ENCODE peak calls at places on chromosomes 2 and 18, in nine cellular contexts. One of them, this sample, is unnamed.

GRCh38 chr18:26777316-26778053 is 88.0 kb downstream of the AQP4 start:
- DNase-seq in lower lobe of right lung: no peak
- DNase-seq in neural progenitor cell: peak
- DNase-seq in cardiac fibroblast: no peak
- DNase-seq in adrenal gland: no peak
- DNase-seq in psoas muscle: no peak
- DNase-seq in CD8-positive, alpha-beta T cell: no peak
- DNase-seq in tibial nerve: no peak
- DNase-seq in brain microvascular endothelial cell: no peak
- DNase-seq in this sample: no peak

GRCh38 chr2:15730545-15731212 is 139.0 kb downstream of the DDX1 start:
- DNase-seq in lower lobe of right lung: peak
- DNase-seq in neural progenitor cell: no peak
- DNase-seq in cardiac fibroblast: peak
- DNase-seq in adrenal gland: peak
- DNase-seq in psoas muscle: peak
- DNase-seq in CD8-positive, alpha-beta T cell: no peak
- DNase-seq in tibial nerve: peak
- DNase-seq in brain microvascular endothelial cell: peak
- DNase-seq in this sample: no peak

GRCh38 chr2:225010804-225011203 is 31.5 kb downstream of the DOCK10 start:
- DNase-seq in lower lobe of right lung: no peak
- DNase-seq in neural progenitor cell: no peak
- DNase-seq in cardiac fibroblast: peak
- DNase-seq in adrenal gland: peak
- DNase-seq in psoas muscle: no peak
- DNase-seq in CD8-positive, alpha-beta T cell: no peak
- DNase-seq in tibial nerve: no peak
- DNase-seq in brain microvascular endothelial cell: peak
- DNase-seq in this sample: no peak

GRCh38 chr2:11009866-11010265 is 98.1 kb downstream of the KCNF1 start:
- DNase-seq in lower lobe of right lung: no peak
- DNase-seq in neural progenitor cell: no peak
- DNase-seq in cardiac fibroblast: no peak
- DNase-seq in adrenal gland: no peak
- DNase-seq in psoas muscle: no peak
- DNase-seq in CD8-positive, alpha-beta T cell: no peak
- DNase-seq in tibial nerve: no peak
- DNase-seq in brain microvascular endothelial cell: no peak
- DNase-seq in this sample: no peak

GRCh38 chr2:233681534-233682099 is at the start of gene UGT1A7:
- DNase-seq in lower lobe of right lung: no peak
- DNase-seq in neural progenitor cell: no peak
- DNase-seq in cardiac fibroblast: no peak
- DNase-seq in adrenal gland: no peak
- DNase-seq in psoas muscle: no peak
- DNase-seq in CD8-positive, alpha-beta T cell: no peak
- DNase-seq in tibial nerve: no peak
- DNase-seq in brain microvascular endothelial cell: no peak
- DNase-seq in this sample: no peak

GRCh38 chr2:232315923-232316299 is 62.6 kb upstream of the ALPP start:
- DNase-seq in lower lobe of right lung: no peak
- DNase-seq in neural progenitor cell: no peak
- DNase-seq in cardiac fibroblast: no peak
- DNase-seq in adrenal gland: no peak
- DNase-seq in psoas muscle: peak
- DNase-seq in CD8-positive, alpha-beta T cell: no peak
- DNase-seq in tibial nerve: no peak
- DNase-seq in brain microvascular endothelial cell: no peak
- DNase-seq in this sample: no peak

GRCh38 chr2:97728091-97728596 is 14.8 kb downstream of the ZAP70 start:
- DNase-seq in lower lobe of right lung: no peak
- DNase-seq in neural progenitor cell: no peak
- DNase-seq in cardiac fibroblast: peak
- DNase-seq in adrenal gland: no peak
- DNase-seq in psoas muscle: no peak
- DNase-seq in CD8-positive, alpha-beta T cell: peak
- DNase-seq in tibial nerve: no peak
- DNase-seq in brain microvascular endothelial cell: no peak
- DNase-seq in this sample: no peak

GRCh38 chr18:59691046-59691395 is 6.2 kb downstream of the CCBE1 start:
- DNase-seq in lower lobe of right lung: no peak
- DNase-seq in neural progenitor cell: no peak
- DNase-seq in cardiac fibroblast: peak
- DNase-seq in adrenal gland: no peak
- DNase-seq in psoas muscle: no peak
- DNase-seq in CD8-positive, alpha-beta T cell: no peak
- DNase-seq in tibial nerve: no peak
- DNase-seq in brain microvascular endothelial cell: peak
- DNase-seq in this sample: no peak

GRCh38 chr2:97966545-97967215 is 29.1 kb downstream of the TMEM131 start:
- DNase-seq in lower lobe of right lung: no peak
- DNase-seq in neural progenitor cell: no peak
- DNase-seq in cardiac fibroblast: peak
- DNase-seq in adrenal gland: no peak
- DNase-seq in psoas muscle: no peak
- DNase-seq in CD8-positive, alpha-beta T cell: no peak
- DNase-seq in tibial nerve: no peak
- DNase-seq in brain microvascular endothelial cell: no peak
- DNase-seq in this sample: peak

GRCh38 chr2:19059076-19059475 is 299.3 kb downstream of the OSR1 start:
- DNase-seq in lower lobe of right lung: no peak
- DNase-seq in neural progenitor cell: peak
- DNase-seq in cardiac fibroblast: no peak
- DNase-seq in adrenal gland: no peak
- DNase-seq in psoas muscle: no peak
- DNase-seq in CD8-positive, alpha-beta T cell: no peak
- DNase-seq in tibial nerve: no peak
- DNase-seq in brain microvascular endothelial cell: no peak
- DNase-seq in this sample: no peak

GRCh38 chr2:17470855-17471641 is 47.2 kb downstream of the RAD51AP2 start:
- DNase-seq in lower lobe of right lung: no peak
- DNase-seq in neural progenitor cell: peak
- DNase-seq in cardiac fibroblast: peak
- DNase-seq in adrenal gland: no peak
- DNase-seq in psoas muscle: no peak
- DNase-seq in CD8-positive, alpha-beta T cell: no peak
- DNase-seq in tibial nerve: no peak
- DNase-seq in brain microvascular endothelial cell: peak
- DNase-seq in this sample: no peak
- TF ChIP-seq CTCF in lower lobe of right lung: no peak
- TF ChIP-seq CTCF in neural progenitor cell: peak
- TF ChIP-seq CTCF in cardiac fibroblast: peak
- TF ChIP-seq CTCF in adrenal gland: no peak
- TF ChIP-seq CTCF in psoas muscle: peak
- TF ChIP-seq CTCF in CD8-positive, alpha-beta T cell: no peak
- TF ChIP-seq CTCF in tibial nerve: no peak
- TF ChIP-seq CTCF in brain microvascular endothelial cell: peak
- TF ChIP-seq CTCF in this sample: peak

GRCh38 chr2:65130440-65131175 is 702 bp upstream of the RAB1A start:
- DNase-seq in lower lobe of right lung: no peak
- DNase-seq in neural progenitor cell: no peak
- DNase-seq in cardiac fibroblast: no peak
- DNase-seq in adrenal gland: no peak
- DNase-seq in psoas muscle: no peak
- DNase-seq in CD8-positive, alpha-beta T cell: no peak
- DNase-seq in tibial nerve: peak
- DNase-seq in brain microvascular endothelial cell: no peak
- DNase-seq in this sample: peak

GRCh38 chr2:65128297-65129190 is 1.4 kb downstream of the RAB1A start:
- DNase-seq in lower lobe of right lung: no peak
- DNase-seq in neural progenitor cell: no peak
- DNase-seq in cardiac fibroblast: peak
- DNase-seq in adrenal gland: peak
- DNase-seq in psoas muscle: no peak
- DNase-seq in CD8-positive, alpha-beta T cell: no peak
- DNase-seq in tibial nerve: peak
- DNase-seq in brain microvascular endothelial cell: peak
- DNase-seq in this sample: no peak

GRCh38 chr2:65133626-65134025 is 3.7 kb upstream of the RAB1A start:
- DNase-seq in lower lobe of right lung: no peak
- DNase-seq in neural progenitor cell: no peak
- DNase-seq in cardiac fibroblast: no peak
- DNase-seq in adrenal gland: no peak
- DNase-seq in psoas muscle: no peak
- DNase-seq in CD8-positive, alpha-beta T cell: no peak
- DNase-seq in tibial nerve: no peak
- DNase-seq in brain microvascular endothelial cell: no peak
- DNase-seq in this sample: no peak

GRCh38 chr2:65129276-65129612 is 662 bp downstream of the RAB1A start:
- DNase-seq in lower lobe of right lung: no peak
- DNase-seq in neural progenitor cell: no peak
- DNase-seq in cardiac fibroblast: no peak
- DNase-seq in adrenal gland: no peak
- DNase-seq in psoas muscle: no peak
- DNase-seq in CD8-positive, alpha-beta T cell: peak
- DNase-seq in tibial nerve: no peak
- DNase-seq in brain microvascular endothelial cell: no peak
- DNase-seq in this sample: no peak

DNA sequence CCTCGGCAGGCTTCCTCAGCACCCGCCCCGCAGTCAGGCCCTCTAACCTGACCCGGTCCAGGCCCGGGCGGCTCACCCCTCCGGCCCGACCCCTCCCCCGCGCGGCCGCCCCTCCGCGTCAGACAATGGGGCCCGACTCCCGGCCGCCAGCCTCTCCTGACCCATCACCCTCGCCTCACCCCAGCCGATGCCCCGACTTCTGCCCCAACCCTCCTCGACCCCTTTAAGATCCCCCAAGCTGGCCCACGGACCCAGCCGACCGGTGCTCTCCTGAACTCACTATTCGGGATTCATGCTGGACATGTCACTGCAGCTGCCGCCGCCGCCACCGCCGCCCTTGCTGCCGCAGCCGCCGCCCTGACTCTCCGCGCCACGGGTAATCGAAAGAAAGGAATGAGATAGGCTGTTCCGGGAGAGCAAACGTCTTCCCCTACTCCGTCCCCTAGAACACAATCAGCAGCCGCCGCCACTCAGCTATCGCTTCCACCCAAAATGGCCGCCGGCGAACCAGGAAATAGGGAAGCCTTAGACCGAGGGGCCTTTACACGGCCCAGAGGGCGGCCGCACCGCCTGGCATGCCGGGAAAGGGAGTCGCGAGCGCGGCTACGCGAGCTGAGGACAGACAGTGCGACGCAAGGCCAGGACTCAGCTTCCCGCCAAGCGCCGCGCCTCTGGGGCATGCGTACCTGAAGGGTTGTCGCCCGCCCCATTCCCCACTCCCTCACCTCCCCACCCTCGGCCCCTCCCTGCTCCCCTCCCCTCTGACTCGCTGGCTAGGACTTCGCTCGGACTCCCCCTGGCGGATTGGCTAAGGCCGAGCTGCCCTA is at the start of gene RAB1A:
- DNase-seq in lower lobe of right lung: peak
- DNase-seq in neural progenitor cell: peak
- DNase-seq in cardiac fibroblast: peak
- DNase-seq in adrenal gland: peak
- DNase-seq in psoas muscle: peak
- DNase-seq in CD8-positive, alpha-beta T cell: peak
- DNase-seq in tibial nerve: peak
- DNase-seq in brain microvascular endothelial cell: peak
- DNase-seq in this sample: peak
- H3K4me3 ChIP-seq in lower lobe of right lung: peak
- H3K4me3 ChIP-seq in neural progenitor cell: peak
- H3K4me3 ChIP-seq in cardiac fibroblast: peak
- H3K4me3 ChIP-seq in adrenal gland: peak
- H3K4me3 ChIP-seq in psoas muscle: peak
- H3K4me3 ChIP-seq in CD8-positive, alpha-beta T cell: peak
- H3K4me3 ChIP-seq in tibial nerve: peak
- H3K4me3 ChIP-seq in brain microvascular endothelial cell: peak
- H3K4me3 ChIP-seq in this sample: peak

DNA sequence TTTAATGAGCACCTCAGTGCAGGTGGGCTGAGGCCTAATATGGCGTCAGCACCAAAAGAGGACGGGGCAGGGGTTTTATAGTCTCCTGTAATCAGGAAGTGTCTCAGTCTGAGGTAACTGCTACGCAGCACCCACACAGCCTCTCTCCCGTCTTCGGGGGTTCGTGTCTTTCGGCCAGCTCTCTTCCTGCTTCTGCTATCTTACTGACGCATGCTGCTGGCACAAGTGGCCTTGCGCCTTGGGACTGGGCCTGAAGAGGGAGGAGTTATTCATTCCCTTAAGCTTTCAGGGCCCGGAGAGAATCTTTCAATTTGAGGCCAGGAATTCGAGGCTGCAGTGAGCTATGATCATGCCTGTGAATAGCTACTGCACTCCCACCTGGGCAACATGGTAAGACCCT is 14.5 kb upstream of the PAPOLG start:
- DNase-seq in lower lobe of right lung: no peak
- DNase-seq in neural progenitor cell: no peak
- DNase-seq in cardiac fibroblast: peak
- DNase-seq in adrenal gland: peak
- DNase-seq in psoas muscle: no peak
- DNase-seq in CD8-positive, alpha-beta T cell: no peak
- DNase-seq in tibial nerve: no peak
- DNase-seq in brain microvascular endothelial cell: no peak
- DNase-seq in this sample: no peak
- TF ChIP-seq CTCF in lower lobe of right lung: no peak
- TF ChIP-seq CTCF in neural progenitor cell: no peak
- TF ChIP-seq CTCF in cardiac fibroblast: no peak
- TF ChIP-seq CTCF in adrenal gland: no peak
- TF ChIP-seq CTCF in psoas muscle: no peak
- TF ChIP-seq CTCF in CD8-positive, alpha-beta T cell: no peak
- TF ChIP-seq CTCF in tibial nerve: no peak
- TF ChIP-seq CTCF in brain microvascular endothelial cell: no peak
- TF ChIP-seq CTCF in this sample: no peak

GRCh38 chr2:138274421-138275291 is 226.9 kb upstream of the SPOPL start:
- DNase-seq in lower lobe of right lung: no peak
- DNase-seq in neural progenitor cell: no peak
- DNase-seq in cardiac fibroblast: peak
- DNase-seq in adrenal gland: no peak
- DNase-seq in psoas muscle: no peak
- DNase-seq in CD8-positive, alpha-beta T cell: no peak
- DNase-seq in tibial nerve: no peak
- DNase-seq in brain microvascular endothelial cell: no peak
- DNase-seq in this sample: no peak

GRCh38 chr2:138277062-138277461 is 224.5 kb upstream of the SPOPL start:
- DNase-seq in lower lobe of right lung: no peak
- DNase-seq in neural progenitor cell: peak
- DNase-seq in cardiac fibroblast: no peak
- DNase-seq in adrenal gland: no peak
- DNase-seq in psoas muscle: no peak
- DNase-seq in CD8-positive, alpha-beta T cell: no peak
- DNase-seq in tibial nerve: no peak
- DNase-seq in brain microvascular endothelial cell: no peak
- DNase-seq in this sample: no peak

GRCh38 chr2:138276367-138276766 is 225.2 kb upstream of the SPOPL start:
- DNase-seq in lower lobe of right lung: no peak
- DNase-seq in neural progenitor cell: peak
- DNase-seq in cardiac fibroblast: no peak
- DNase-seq in adrenal gland: no peak
- DNase-seq in psoas muscle: no peak
- DNase-seq in CD8-positive, alpha-beta T cell: no peak
- DNase-seq in tibial nerve: no peak
- DNase-seq in brain microvascular endothelial cell: no peak
- DNase-seq in this sample: no peak

GRCh38 chr2:138275292-138275690 is 226.3 kb upstream of the SPOPL start:
- DNase-seq in lower lobe of right lung: no peak
- DNase-seq in neural progenitor cell: no peak
- DNase-seq in cardiac fibroblast: no peak
- DNase-seq in adrenal gland: no peak
- DNase-seq in psoas muscle: no peak
- DNase-seq in CD8-positive, alpha-beta T cell: no peak
- DNase-seq in tibial nerve: no peak
- DNase-seq in brain microvascular endothelial cell: no peak
- DNase-seq in this sample: no peak

GRCh38 chr2:138275881-138276280 is 225.7 kb upstream of the SPOPL start:
- DNase-seq in lower lobe of right lung: no peak
- DNase-seq in neural progenitor cell: no peak
- DNase-seq in cardiac fibroblast: peak
- DNase-seq in adrenal gland: no peak
- DNase-seq in psoas muscle: no peak
- DNase-seq in CD8-positive, alpha-beta T cell: no peak
- DNase-seq in tibial nerve: no peak
- DNase-seq in brain microvascular endothelial cell: no peak
- DNase-seq in this sample: no peak
- H3K4me3 ChIP-seq in lower lobe of right lung: no peak
- H3K4me3 ChIP-seq in neural progenitor cell: no peak
- H3K4me3 ChIP-seq in cardiac fibroblast: no peak
- H3K4me3 ChIP-seq in adrenal gland: no peak
- H3K4me3 ChIP-seq in psoas muscle: no peak
- H3K4me3 ChIP-seq in CD8-positive, alpha-beta T cell: no peak
- H3K4me3 ChIP-seq in tibial nerve: no peak
- H3K4me3 ChIP-seq in brain microvascular endothelial cell: no peak
- H3K4me3 ChIP-seq in this sample: no peak